ENCODE peak calls at places on chromosomes 6 and 20, in nine cellular contexts. I is AML-193, G is astrocyte, Y is AG20443, J is HepG2, O is HEK293T, S is hypothalamus, L is mucosa of gallbladder, C is kidney glomerular epithelial cell. M is an unnamed sample.

GRCh38 chr6:43993881-43994523 is 133.2 kb downstream of the MRPL14 start:
- DNase-seq in S (no peak), L (no peak), G (no peak), C (peak), O (no peak), I (no peak), J (no peak), Y (no peak), M (no peak)

GRCh38 chr6:133436652-133437051 is 195.5 kb downstream of the EYA4 start:
- DNase-seq in G (peak), S (no peak), Y (no peak), J (no peak), I (no peak), L (no peak), C (no peak), O (no peak), M (no peak)

GRCh38 chr20:24783631-24784492 is 165.2 kb upstream of the CST7 start:
- DNase-seq in Y (no peak), G (no peak), O (no peak), I (no peak), C (no peak), S (no peak), L (no peak), J (peak), M (no peak)

GRCh38 chr20:40961686-40962640 is 66.7 kb upstream of the TOP1 start:
- DNase-seq in G (peak), O (no peak), L (no peak), J (no peak), I (peak), S (no peak), Y (no peak), C (no peak), M (no peak)

GRCh38 chr6:170286246-170286933 is 4.5 kb downstream of the DLL1 start:
- DNase-seq in I (no peak), J (no peak), Y (no peak), G (peak), O (no peak), L (no peak), S (no peak), C (no peak), M (peak)

GRCh38 chr20:21529863-21530262 is 16.0 kb upstream of the NKX2-2 start:
- DNase-seq in S (no peak), I (no peak), O (peak), Y (no peak), J (peak), C (no peak), L (no peak), G (no peak), M (peak)

GRCh38 chr6:136967874-136968752 is 46.0 kb downstream of the SLC35D3 start:
- DNase-seq in J (peak), Y (peak), G (peak), O (peak), I (peak), C (peak), L (peak), S (no peak), M (peak)

GRCh38 chr6:82987416-82987815 is 78.2 kb downstream of the UBE3D start:
- DNase-seq in L (no peak), Y (no peak), S (no peak), I (no peak), O (no peak), J (no peak), C (no peak), G (no peak), M (no peak)